ENCODE peak calls at places on chromosomes 13 and 19, in four cellular contexts. One of them, this sample, is unnamed.

GRCh38 chr13:24074687-24075086 is 85.8 kb upstream of the SPATA13 start:
- DNase-seq in B cell: no peak
- DNase-seq in choroid plexus epithelial cell: no peak
- DNase-seq in BE2C: no peak
- DNase-seq in this sample: no peak

GRCh38 chr13:41859555-41859954 is 101.4 kb downstream of the VWA8 start:
- DNase-seq in B cell: no peak
- DNase-seq in choroid plexus epithelial cell: no peak
- DNase-seq in BE2C: no peak
- DNase-seq in this sample: no peak

GRCh38 chr13:93529961-93530360 is 303.4 kb downstream of the GPC6 start:
- DNase-seq in B cell: no peak
- DNase-seq in choroid plexus epithelial cell: peak
- DNase-seq in BE2C: no peak
- DNase-seq in this sample: no peak

GRCh38 chr13:51153527-51153926 is 42.5 kb upstream of the C13orf42 start:
- DNase-seq in B cell: no peak
- DNase-seq in choroid plexus epithelial cell: no peak
- DNase-seq in BE2C: no peak
- DNase-seq in this sample: no peak

GRCh38 chr19:4390862-4391693 is 9.3 kb downstream of the SH3GL1 start:
- DNase-seq in B cell: no peak
- DNase-seq in choroid plexus epithelial cell: peak
- DNase-seq in BE2C: no peak
- DNase-seq in this sample: no peak

GRCh38 chr13:105410602-105411001 is 1124.9 kb downstream of the EFNB2 start:
- DNase-seq in B cell: no peak
- DNase-seq in choroid plexus epithelial cell: peak
- DNase-seq in BE2C: peak
- DNase-seq in this sample: no peak

GRCh38 chr19:10388957-10389356 is 8.6 kb upstream of the TYK2 start:
- DNase-seq in B cell: peak
- DNase-seq in choroid plexus epithelial cell: peak
- DNase-seq in BE2C: peak
- DNase-seq in this sample: peak

GRCh38 chr13:98489446-98490194 is 87.3 kb downstream of the STK24 start:
- DNase-seq in B cell: no peak
- DNase-seq in choroid plexus epithelial cell: no peak
- DNase-seq in BE2C: no peak
- DNase-seq in this sample: no peak

GRCh38 chr19:48342841-48343540 is 17.6 kb downstream of the EMP3 start:
- DNase-seq in B cell: no peak
- DNase-seq in choroid plexus epithelial cell: peak
- DNase-seq in BE2C: no peak
- DNase-seq in this sample: no peak

GRCh38 chr19:49916839-49917733 is 11.9 kb upstream of the ATF5 start:
- DNase-seq in B cell: no peak
- DNase-seq in choroid plexus epithelial cell: no peak
- DNase-seq in BE2C: no peak
- DNase-seq in this sample: no peak

GRCh38 chr19:49912965-49913685 is 15.9 kb upstream of the ATF5 start:
- DNase-seq in B cell: no peak
- DNase-seq in choroid plexus epithelial cell: peak
- DNase-seq in BE2C: no peak
- DNase-seq in this sample: no peak

GRCh38 chr19:49913720-49914119 is 15.3 kb upstream of the ATF5 start:
- DNase-seq in B cell: no peak
- DNase-seq in choroid plexus epithelial cell: no peak
- DNase-seq in BE2C: no peak
- DNase-seq in this sample: no peak

GRCh38 chr19:49918089-49918488 is 10.9 kb upstream of the ATF5 start:
- DNase-seq in B cell: no peak
- DNase-seq in choroid plexus epithelial cell: no peak
- DNase-seq in BE2C: no peak
- DNase-seq in this sample: no peak

DNA sequence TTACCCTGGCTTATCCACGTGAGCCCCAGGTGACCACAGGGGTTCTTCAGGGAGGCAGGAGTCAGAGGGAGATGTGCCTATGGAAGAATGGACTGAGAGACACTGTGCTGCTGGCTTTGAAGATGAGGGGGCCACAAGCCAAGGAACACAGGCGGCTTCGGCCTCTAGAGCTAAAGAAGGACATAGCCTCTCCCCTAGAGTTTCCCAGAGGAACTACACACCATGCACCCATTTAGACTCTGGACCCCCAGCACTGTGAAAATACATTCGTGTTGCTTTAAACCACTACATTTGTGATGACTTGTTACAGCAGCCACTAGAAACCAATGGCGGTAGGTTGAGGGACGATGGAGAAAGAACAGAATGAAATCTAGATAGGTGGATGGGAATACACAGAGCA is 13.7 kb upstream of the ATF5 start:
- DNase-seq in B cell: no peak
- DNase-seq in choroid plexus epithelial cell: no peak
- DNase-seq in BE2C: no peak
- DNase-seq in this sample: no peak
- TF ChIP-seq CTCF in B cell: no peak
- TF ChIP-seq CTCF in choroid plexus epithelial cell: peak
- TF ChIP-seq CTCF in BE2C: peak
- TF ChIP-seq CTCF in this sample: no peak

GRCh38 chr19:1618157-1619093 is 13.2 kb upstream of the UQCR11 start:
- DNase-seq in B cell: peak
- DNase-seq in choroid plexus epithelial cell: peak
- DNase-seq in BE2C: peak
- DNase-seq in this sample: no peak
- TF ChIP-seq CTCF in B cell: peak
- TF ChIP-seq CTCF in choroid plexus epithelial cell: peak
- TF ChIP-seq CTCF in BE2C: peak
- TF ChIP-seq CTCF in this sample: no peak

GRCh38 chr13:103883152-103883551 is 816.9 kb upstream of the SLC10A2 start:
- DNase-seq in B cell: no peak
- DNase-seq in choroid plexus epithelial cell: peak
- DNase-seq in BE2C: peak
- DNase-seq in this sample: peak
- TF ChIP-seq CTCF in B cell: no peak
- TF ChIP-seq CTCF in choroid plexus epithelial cell: peak
- TF ChIP-seq CTCF in BE2C: peak
- TF ChIP-seq CTCF in this sample: no peak

DNA sequence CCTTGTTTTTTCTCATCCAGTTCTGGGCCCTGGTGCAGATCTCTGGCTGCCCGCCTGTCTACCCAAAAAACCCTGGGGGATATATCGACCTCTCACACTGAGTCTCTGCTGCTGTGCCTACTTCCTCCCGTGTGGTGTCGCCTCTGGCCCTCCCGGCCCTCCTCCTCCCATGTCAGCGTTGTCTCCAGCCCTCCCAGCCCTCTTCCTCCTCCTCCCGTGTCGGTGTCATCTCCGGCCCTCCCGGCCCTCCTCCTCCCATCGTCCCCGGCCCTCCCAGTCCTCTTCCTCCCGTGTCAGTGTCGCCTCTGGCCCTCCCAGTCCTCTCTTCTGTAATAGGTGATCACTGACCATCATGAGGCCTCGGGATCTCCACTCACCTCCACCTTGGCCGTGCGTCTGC is 81.8 kb downstream of the GPR12 start:
- DNase-seq in B cell: no peak
- DNase-seq in choroid plexus epithelial cell: no peak
- DNase-seq in BE2C: no peak
- DNase-seq in this sample: no peak
- TF ChIP-seq CTCF in B cell: no peak
- TF ChIP-seq CTCF in choroid plexus epithelial cell: no peak
- TF ChIP-seq CTCF in BE2C: no peak
- TF ChIP-seq CTCF in this sample: no peak

DNA sequence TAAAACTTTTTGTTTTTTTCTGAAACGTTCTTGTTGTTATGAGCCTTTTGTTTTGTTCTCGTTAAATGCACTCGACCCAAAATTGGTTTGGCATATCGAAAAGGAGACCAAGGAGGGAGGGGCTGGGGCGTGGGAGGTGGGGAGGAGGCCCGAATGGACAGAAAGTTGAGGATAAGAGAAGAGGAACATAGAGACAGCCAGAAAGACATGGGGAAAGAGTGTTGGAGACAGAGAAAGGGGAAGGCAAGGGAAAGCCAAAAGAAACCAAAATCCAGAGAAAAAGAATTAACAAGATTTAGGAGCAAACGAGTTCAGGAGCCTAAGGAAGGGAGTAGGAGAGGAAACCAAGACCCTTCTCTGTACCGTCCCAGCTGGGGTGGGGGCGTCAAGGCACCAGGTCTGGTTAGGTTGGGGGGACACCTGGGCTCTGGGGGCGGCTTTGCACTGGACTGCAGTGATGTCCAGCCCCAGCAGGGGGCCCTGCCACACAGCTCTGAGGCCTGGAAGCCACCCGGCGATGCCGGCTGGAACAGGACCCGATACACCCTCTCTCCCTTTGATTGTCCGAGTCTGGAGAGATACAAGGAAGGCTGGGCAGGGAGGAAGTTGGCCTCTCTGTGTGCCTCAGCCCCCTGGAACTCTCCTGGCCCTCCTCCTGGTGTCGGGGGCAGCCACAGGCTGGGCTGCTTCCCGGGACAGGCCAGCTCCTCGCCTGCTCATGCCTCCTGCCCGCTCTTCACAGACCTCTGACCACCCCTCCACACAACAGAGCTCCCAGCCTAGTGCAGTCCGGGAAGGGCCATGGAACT is 11.6 kb upstream of the ASF1B start:
- DNase-seq in B cell: no peak
- DNase-seq in choroid plexus epithelial cell: peak
- DNase-seq in BE2C: peak
- DNase-seq in this sample: peak
- TF ChIP-seq CTCF in B cell: peak
- TF ChIP-seq CTCF in choroid plexus epithelial cell: peak
- TF ChIP-seq CTCF in BE2C: peak
- TF ChIP-seq CTCF in this sample: no peak

GRCh38 chr19:44529541-44529940 is at the start of gene CEACAM20:
- DNase-seq in B cell: no peak
- DNase-seq in choroid plexus epithelial cell: no peak
- DNase-seq in BE2C: no peak
- DNase-seq in this sample: no peak

GRCh38 chr19:44527554-44527953 is 1.9 kb downstream of the CEACAM20 start:
- DNase-seq in B cell: no peak
- DNase-seq in choroid plexus epithelial cell: no peak
- DNase-seq in BE2C: no peak
- DNase-seq in this sample: no peak

GRCh38 chr19:44530777-44531176 is 1.3 kb upstream of the CEACAM20 start:
- DNase-seq in B cell: no peak
- DNase-seq in choroid plexus epithelial cell: peak
- DNase-seq in BE2C: no peak
- DNase-seq in this sample: no peak

GRCh38 chr19:44521370-44521769 is 8.1 kb downstream of the CEACAM20 start:
- DNase-seq in B cell: no peak
- DNase-seq in choroid plexus epithelial cell: no peak
- DNase-seq in BE2C: no peak
- DNase-seq in this sample: no peak

GRCh38 chr19:44525721-44526430 is 3.6 kb downstream of the CEACAM20 start:
- DNase-seq in B cell: no peak
- DNase-seq in choroid plexus epithelial cell: no peak
- DNase-seq in BE2C: no peak
- DNase-seq in this sample: no peak
- TF ChIP-seq CTCF in B cell: no peak
- TF ChIP-seq CTCF in choroid plexus epithelial cell: no peak
- TF ChIP-seq CTCF in BE2C: no peak
- TF ChIP-seq CTCF in this sample: no peak